ENCODE peak calls at places on chromosome 4, in seven cellular contexts. S is PC-3; R is Right ventricle myocardium superior; D is spleen; V is stimulated activated CD4-positive, alpha-beta T cell treated with anti-CD3 and anti-CD28 coated beads, Interleukin-2, amount 100 ng/mL, for 24 hours; T is NCI-H1092; Y is H4. E is an unnamed sample.

GRCh38 chr4:127708985-127709384 is 21.2 kb upstream of the SLC25A31 start:
- DNase-seq in Y (peak), V (no peak), T (no peak), S (peak), R (no peak), D (no peak), E (no peak)

GRCh38 chr4:153156263-153156662 is 48.0 kb upstream of the TRIM2 start:
- DNase-seq in V (peak), T (no peak), D (no peak), R (no peak), Y (no peak), S (no peak), E (no peak)

GRCh38 chr4:117691572-117692351 is 342.5 kb upstream of the NDST3 start:
- DNase-seq in R (no peak), V (no peak), Y (no peak), S (no peak), D (no peak), T (no peak), E (no peak)

GRCh38 chr4:20251061-20251795 is 477 bp upstream of the SLIT2 start:
- DNase-seq in R (no peak), Y (no peak), T (no peak), V (no peak), D (no peak), S (peak), E (no peak)

GRCh38 chr4:155376387-155377268 is at the start of gene MAP9:
- DNase-seq in Y (peak), T (peak), V (peak), D (peak), S (peak), R (peak), E (peak)

GRCh38 chr4:41613362-41613761 is 75.4 kb downstream of the LIMCH1 start:
- DNase-seq in T (no peak), S (no peak), Y (no peak), D (no peak), R (peak), V (no peak), E (no peak)

GRCh38 chr4:8592366-8593267 is at the start of gene CPZ:
- DNase-seq in R (peak), D (no peak), Y (no peak), T (no peak), V (no peak), S (peak), E (no peak)

GRCh38 chr4:83757121-83757621 is 221.3 kb downstream of the GPAT3 start:
- DNase-seq in V (no peak), R (no peak), T (no peak), D (no peak), S (peak), Y (no peak), E (no peak)

GRCh38 chr4:88029556-88029955 is 22.1 kb downstream of the PKD2 start:
- DNase-seq in T (no peak), Y (no peak), D (no peak), S (no peak), V (no peak), R (no peak), E (no peak)

GRCh38 chr4:169314906-169315305 is 44.1 kb upstream of the SH3RF1 start:
- DNase-seq in S (peak), D (no peak), Y (peak), V (no peak), T (peak), R (peak), E (no peak)

GRCh38 chr4:6912412-6912811 is 2.8 kb downstream of the TBC1D14 start:
- DNase-seq in R (no peak), T (no peak), D (peak), S (no peak), V (no peak), Y (no peak), E (no peak)

GRCh38 chr4:144562019-144562740 is 83.8 kb upstream of the HHIP start:
- DNase-seq in T (no peak), D (no peak), S (no peak), V (no peak), Y (no peak), R (no peak), E (no peak)

GRCh38 chr4:168645933-168646768 is 149.3 kb downstream of the PALLD start:
- DNase-seq in V (no peak), D (no peak), T (peak), S (no peak), R (peak), Y (no peak), E (no peak)

GRCh38 chr4:84916233-84916632 is 50.3 kb downstream of the WDFY3 start:
- DNase-seq in V (no peak), Y (no peak), R (no peak), S (no peak), D (no peak), T (no peak), E (no peak)

GRCh38 chr4:7777871-7778523 is 161.7 kb downstream of the AFAP1 start:
- DNase-seq in D (peak), Y (no peak), V (no peak), T (no peak), R (no peak), S (no peak), E (no peak)

GRCh38 chr4:94446386-94446785 is 5.4 kb upstream of the PDLIM5 start:
- DNase-seq in Y (no peak), T (no peak), V (no peak), D (no peak), R (no peak), S (peak), E (no peak)

GRCh38 chr4:113604955-113605354 is 156.6 kb downstream of the CAMK2D start:
- DNase-seq in V (no peak), R (no peak), T (no peak), S (no peak), D (no peak), Y (no peak), E (no peak)

GRCh38 chr4:73730292-73730691 is 10.1 kb upstream of the CXCL8 start:
- DNase-seq in D (no peak), R (no peak), Y (peak), V (no peak), S (peak), T (no peak), E (no peak)

GRCh38 chr4:53981066-53981465 is 83.3 kb downstream of the CHIC2 start:
- DNase-seq in Y (no peak), D (no peak), S (no peak), R (no peak), V (no peak), T (no peak), E (no peak)

GRCh38 chr4:26931451-26931850 is 70.8 kb downstream of the STIM2 start:
- DNase-seq in S (no peak), D (no peak), Y (no peak), T (no peak), V (no peak), R (no peak), E (no peak)

GRCh38 chr4:2462992-2463762 is 5.7 kb upstream of the RNF4 start:
- DNase-seq in R (no peak), S (no peak), V (no peak), T (no peak), D (peak), Y (no peak), E (no peak)

GRCh38 chr4:122583906-122584305 is 37.0 kb downstream of the IL21 start:
- DNase-seq in D (no peak), R (no peak), V (no peak), S (no peak), Y (no peak), T (no peak), E (no peak)

GRCh38 chr4:13701937-13702446 is 74.5 kb upstream of the BOD1L1 start:
- DNase-seq in D (no peak), V (no peak), Y (peak), S (peak), R (no peak), T (no peak), E (no peak)

GRCh38 chr4:22299678-22300077 is 216.2 kb downstream of the ADGRA3 start:
- DNase-seq in V (no peak), T (no peak), S (no peak), R (no peak), Y (no peak), D (no peak), E (no peak)

GRCh38 chr4:129455462-129455861 is 359.5 kb downstream of the C4orf33 start:
- DNase-seq in T (peak), V (no peak), D (no peak), S (no peak), Y (no peak), R (no peak), E (no peak)

GRCh38 chr4:119721878-119722277 is 93.3 kb upstream of the PDE5A start:
- DNase-seq in R (no peak), V (no peak), D (no peak), T (no peak), Y (no peak), S (peak), E (no peak)

GRCh38 chr4:124694961-124695598 is 17.5 kb downstream of the ANKRD50 start:
- DNase-seq in R (no peak), Y (no peak), S (no peak), D (no peak), T (no peak), V (no peak), E (no peak)

GRCh38 chr4:86178216-86178615 is 181.6 kb downstream of the MAPK10 start:
- DNase-seq in T (no peak), Y (peak), R (no peak), V (no peak), D (no peak), S (no peak), E (no peak)

GRCh38 chr4:47195706-47196105 is 164.3 kb downstream of the GABRB1 start:
- DNase-seq in D (no peak), R (no peak), S (no peak), Y (no peak), V (no peak), T (no peak), E (no peak)

GRCh38 chr4:112860731-112861377 is 188.6 kb upstream of the ANK2 start:
- DNase-seq in S (no peak), T (no peak), R (no peak), Y (no peak), D (no peak), V (no peak), E (no peak)

GRCh38 chr4:36292551-36293188 is 11.3 kb downstream of the DTHD1 start:
- DNase-seq in S (no peak), R (no peak), D (no peak), Y (no peak), V (no peak), T (no peak), E (no peak)

GRCh38 chr4:95957054-95957453 is 117.2 kb downstream of the PDHA2 start:
- DNase-seq in T (no peak), R (no peak), V (no peak), D (no peak), S (no peak), Y (no peak), E (no peak)

GRCh38 chr4:52244773-52245360 is 193.8 kb downstream of the SPATA18 start:
- DNase-seq in T (peak), V (no peak), R (no peak), S (peak), D (no peak), Y (no peak), E (no peak)

GRCh38 chr4:137361756-137362470 is 170.4 kb downstream of the PCDH18 start:
- DNase-seq in V (no peak), T (no peak), Y (no peak), S (no peak), D (no peak), R (no peak), E (no peak)

GRCh38 chr4:182562350-182562749 is 319.1 kb downstream of the TENM3 start:
- DNase-seq in R (no peak), S (no peak), T (no peak), Y (no peak), V (no peak), D (no peak), E (no peak)